ENCODE peak calls at places on chromosomes 3 and 15, in seven cellular contexts. N is SK-N-SH, Z is A549, M is IMR-90, Y is GM12878, X is HepG2, W is H1. I is an unnamed sample.

GRCh38 chr3:48143977-48144376 is 44.2 kb downstream of the CDC25A start:
- DNase-seq in N (no peak), Z (no peak), M (no peak), Y (no peak), X (no peak), W (no peak), I (no peak)

GRCh38 chr3:101695779-101696372 is 9.4 kb upstream of the RPL24 start:
- DNase-seq in N (peak), Z (peak), M (peak), Y (no peak), X (peak), W (no peak), I (peak)

GRCh38 chr3:182331356-182331755 is 461.9 kb upstream of the ATP11B start:
- DNase-seq in N (no peak), Z (no peak), M (no peak), Y (no peak), X (no peak), W (no peak), I (no peak)

GRCh38 chr3:139953131-139953910 is 18.3 kb downstream of the CLSTN2 start:
- DNase-seq in N (no peak), Z (no peak), M (no peak), Y (no peak), X (no peak), W (no peak), I (no peak)

GRCh38 chr15:29207027-29207757 is 62.4 kb downstream of the NSMCE3 start:
- DNase-seq in N (no peak), Z (no peak), M (no peak), Y (no peak), X (no peak), W (peak), I (no peak)

GRCh38 chr3:141940204-141940776 is 63.8 kb downstream of the ATP1B3 start:
- DNase-seq in N (peak), Z (peak), M (peak), Y (no peak), X (no peak), W (no peak), I (no peak)

GRCh38 chr3:172776049-172776717 is 25.7 kb downstream of the ECT2 start:
- DNase-seq in N (no peak), Z (no peak), M (peak), Y (no peak), X (no peak), W (no peak), I (no peak)

GRCh38 chr3:164791263-164791662 is 287.0 kb downstream of the SI start:
- DNase-seq in N (no peak), Z (no peak), M (no peak), Y (no peak), X (no peak), W (no peak), I (no peak)

GRCh38 chr3:48503406-48504050 is 446 bp downstream of the SHISA5 start:
- DNase-seq in N (no peak), Z (no peak), M (peak), Y (no peak), X (no peak), W (peak), I (peak)

GRCh38 chr3:31634485-31634884 is 101.8 kb downstream of the STT3B start:
- DNase-seq in N (peak), Z (no peak), M (peak), Y (no peak), X (no peak), W (no peak), I (no peak)

GRCh38 chr3:12809001-12809400 is 12.5 kb downstream of the CAND2 start:
- DNase-seq in N (no peak), Z (no peak), M (no peak), Y (no peak), X (no peak), W (no peak), I (no peak)

GRCh38 chr3:83928903-83929302 is 1029.9 kb upstream of the CADM2 start:
- DNase-seq in N (no peak), Z (no peak), M (no peak), Y (no peak), X (no peak), W (no peak), I (no peak)

GRCh38 chr15:52172869-52173268 is 18.3 kb downstream of the GNB5 start:
- DNase-seq in N (no peak), Z (no peak), M (no peak), Y (no peak), X (no peak), W (no peak), I (no peak)

GRCh38 chr15:76986743-76987142 is 8.2 kb upstream of the PSTPIP1 start:
- DNase-seq in N (no peak), Z (no peak), M (no peak), Y (no peak), X (no peak), W (no peak), I (no peak)

GRCh38 chr3:122786067-122786466 is 7.6 kb downstream of the HSPBAP1 start:
- DNase-seq in N (no peak), Z (peak), M (peak), Y (no peak), X (peak), W (no peak), I (no peak)

GRCh38 chr15:74830868-74831267 is 4.4 kb downstream of the CPLX3 start:
- DNase-seq in N (no peak), Z (no peak), M (no peak), Y (no peak), X (no peak), W (no peak), I (no peak)

GRCh38 chr3:87792532-87793321 is 266.1 kb downstream of the CGGBP1 start:
- DNase-seq in N (peak), Z (peak), M (no peak), Y (no peak), X (no peak), W (peak), I (peak)
- TF ChIP-seq RFX5 in N (no peak), Z (no peak), M (no peak), Y (no peak), X (no peak), W (no peak), I (no peak)

DNA sequence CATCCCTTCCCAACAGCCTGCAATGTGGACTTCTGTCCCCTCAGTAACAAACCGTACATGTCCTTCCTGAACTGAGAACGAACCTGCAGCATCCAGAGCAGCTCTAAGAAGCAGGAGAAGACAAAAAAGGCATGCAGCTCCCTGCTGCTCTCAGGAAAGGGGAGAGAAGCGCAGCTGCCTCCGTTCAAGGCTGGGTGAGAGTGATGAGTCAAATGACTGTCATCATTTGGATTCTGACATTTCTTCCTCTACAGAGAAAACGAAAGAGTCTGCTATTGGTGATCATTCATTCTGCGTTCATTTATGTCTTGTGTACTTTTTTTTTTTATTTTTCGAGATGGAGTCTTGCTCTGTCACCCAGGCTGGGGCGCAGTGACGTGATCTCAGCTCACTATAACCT is 677.8 kb downstream of the FHIT start:
- DNase-seq in N (no peak), Z (no peak), M (peak), Y (no peak), X (no peak), W (no peak), I (no peak)
- TF ChIP-seq RFX5 in N (no peak), Z (no peak), M (no peak), Y (no peak), X (no peak), W (no peak), I (no peak)

GRCh38 chr3:28912120-28912885 is 368.6 kb upstream of the RBMS3 start:
- DNase-seq in N (no peak), Z (no peak), M (peak), Y (no peak), X (no peak), W (no peak), I (no peak)

GRCh38 chr3:28916713-28917499 is 364.0 kb upstream of the RBMS3 start:
- DNase-seq in N (peak), Z (peak), M (peak), Y (peak), X (no peak), W (peak), I (no peak)

GRCh38 chr3:28917895-28918294 is 363.0 kb upstream of the RBMS3 start:
- DNase-seq in N (no peak), Z (no peak), M (peak), Y (no peak), X (no peak), W (no peak), I (no peak)

GRCh38 chr3:28915711-28916481 is 365.0 kb upstream of the RBMS3 start:
- DNase-seq in N (peak), Z (peak), M (peak), Y (no peak), X (no peak), W (no peak), I (no peak)
- TF ChIP-seq RFX5 in N (no peak), Z (no peak), M (no peak), Y (no peak), X (no peak), W (no peak), I (no peak)

GRCh38 chr15:70892912-70893560 is 410 bp downstream of the LRRC49 start:
- DNase-seq in N (peak), Z (peak), M (peak), Y (no peak), X (peak), W (no peak), I (no peak)
- TF ChIP-seq RFX5 in N (no peak), Z (no peak), M (no peak), Y (no peak), X (no peak), W (no peak), I (no peak)

GRCh38 chr15:41558400-41559238 is at the start of gene TYRO3:
- DNase-seq in N (peak), Z (no peak), M (no peak), Y (no peak), X (no peak), W (peak), I (peak)

GRCh38 chr15:41557673-41558399 is 1.2 kb upstream of the TYRO3 start:
- DNase-seq in N (peak), Z (peak), M (peak), Y (peak), X (peak), W (peak), I (peak)

GRCh38 chr15:41559239-41559488 is 152 bp downstream of the TYRO3 start:
- DNase-seq in N (no peak), Z (no peak), M (no peak), Y (no peak), X (no peak), W (no peak), I (no peak)

GRCh38 chr15:41561104-41561776 is 2.2 kb downstream of the TYRO3 start:
- DNase-seq in N (no peak), Z (no peak), M (no peak), Y (no peak), X (no peak), W (no peak), I (no peak)

DNA sequence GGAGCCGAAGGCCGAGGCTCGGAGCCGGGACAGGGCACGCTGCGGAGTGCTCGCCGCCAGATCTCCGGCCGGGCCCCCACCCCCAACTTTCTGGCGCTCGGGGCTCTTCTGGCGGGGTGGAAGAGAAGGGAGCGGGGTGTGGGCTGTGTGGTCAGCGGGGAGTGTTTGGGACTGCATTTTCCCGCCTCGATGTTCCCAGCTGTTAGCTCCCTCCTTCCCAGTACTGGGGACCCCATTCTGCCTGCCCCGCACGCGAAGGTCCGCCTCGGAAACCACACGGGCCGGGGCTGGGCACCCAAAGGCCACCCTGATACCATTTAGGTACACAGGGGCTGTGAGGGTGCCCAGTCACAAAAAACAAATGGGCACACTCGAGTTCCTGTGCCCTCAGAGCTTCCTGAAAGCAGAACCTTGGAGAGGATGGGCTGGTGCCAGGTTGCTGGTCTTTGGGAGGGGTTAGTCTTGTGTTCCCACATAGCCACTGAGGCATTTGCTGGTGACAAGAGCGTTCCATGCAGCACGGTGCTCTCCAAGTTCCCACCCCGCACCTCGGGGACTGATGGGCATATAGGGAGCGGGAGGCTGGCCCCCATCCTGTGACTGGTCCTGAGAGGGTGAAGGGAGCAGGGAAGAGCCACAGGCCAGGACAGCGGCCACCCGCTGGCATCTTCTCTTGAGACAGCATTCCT is 621 bp downstream of the TYRO3 start:
- DNase-seq in N (peak), Z (no peak), M (no peak), Y (no peak), X (no peak), W (peak), I (peak)
- TF ChIP-seq RFX5 in N (no peak), Z (no peak), M (no peak), Y (no peak), X (no peak), W (no peak), I (no peak)

GRCh38 chr15:90972133-90972532 is 17.4 kb downstream of the RCCD1 start:
- DNase-seq in N (no peak), Z (no peak), M (no peak), Y (no peak), X (no peak), W (no peak), I (no peak)
- TF ChIP-seq RFX5 in N (no peak), Z (no peak), M (no peak), Y (no peak), X (no peak), W (no peak), I (no peak)

GRCh38 chr15:36066757-36067156 is 512.7 kb upstream of the CDIN1 start:
- DNase-seq in N (no peak), Z (no peak), M (no peak), Y (no peak), X (no peak), W (no peak), I (no peak)
- TF ChIP-seq RFX5 in N (no peak), Z (no peak), M (no peak), Y (no peak), X (no peak), W (no peak), I (no peak)

DNA sequence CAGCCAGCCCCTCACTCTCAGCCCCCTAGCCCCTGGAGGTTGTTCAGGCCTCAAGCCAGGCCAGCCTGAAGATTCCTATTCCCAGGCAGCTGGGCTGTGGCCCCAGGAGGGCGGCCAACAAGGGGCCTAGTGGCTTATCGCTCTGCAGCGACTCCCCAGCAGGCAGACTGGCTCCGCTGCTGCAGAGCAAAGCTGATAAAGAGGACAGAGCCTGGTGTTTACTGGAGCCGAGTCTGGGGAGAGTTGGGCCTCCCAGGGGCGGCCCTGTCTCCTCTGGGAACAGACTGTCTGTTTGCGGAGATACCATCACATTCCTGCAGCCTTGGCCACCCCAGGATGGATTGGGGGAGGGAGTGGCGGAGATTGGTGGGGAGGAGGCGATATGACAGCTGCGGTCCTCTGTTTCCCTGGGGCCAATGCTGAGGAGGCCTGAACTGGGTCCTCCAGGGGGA is 22.4 kb upstream of the SMAD6 start:
- DNase-seq in N (peak), Z (no peak), M (peak), Y (no peak), X (peak), W (peak), I (peak)
- TF ChIP-seq RFX5 in N (peak), Z (no peak), M (no peak), Y (no peak), X (no peak), W (no peak), I (no peak)

DNA sequence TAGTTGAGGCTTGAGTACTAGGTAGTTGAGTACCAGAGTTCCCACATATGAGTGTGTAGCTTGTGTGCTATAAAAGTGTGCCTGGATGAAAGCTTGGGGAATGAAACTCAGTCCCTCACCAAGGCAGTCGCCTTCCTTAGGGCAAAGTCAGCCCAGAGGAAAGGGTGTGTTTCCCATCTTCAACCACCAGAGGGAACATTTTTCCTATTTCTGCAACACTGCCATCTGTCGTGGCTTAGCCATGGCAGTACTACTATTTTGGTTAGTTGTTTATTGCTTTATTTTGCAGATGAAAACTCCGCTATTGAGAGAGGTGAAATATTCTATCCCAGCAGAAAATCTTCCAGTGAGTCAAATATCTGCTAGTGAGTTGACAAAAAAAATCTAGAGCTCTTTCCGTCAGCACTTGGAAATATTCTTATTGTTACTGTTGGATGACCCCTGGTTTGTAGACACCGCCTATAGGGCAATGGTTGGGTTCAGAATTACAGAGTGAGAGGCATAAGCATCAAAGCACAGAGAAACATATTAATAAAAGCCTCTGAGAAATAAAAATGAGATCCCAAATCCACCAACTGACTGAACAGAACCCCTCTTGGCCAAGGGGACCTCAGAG is 239.9 kb downstream of the CPNE4 start:
- DNase-seq in N (peak), Z (peak), M (peak), Y (no peak), X (peak), W (peak), I (peak)
- TF ChIP-seq RFX5 in N (no peak), Z (no peak), M (no peak), Y (no peak), X (no peak), W (no peak), I (no peak)

DNA sequence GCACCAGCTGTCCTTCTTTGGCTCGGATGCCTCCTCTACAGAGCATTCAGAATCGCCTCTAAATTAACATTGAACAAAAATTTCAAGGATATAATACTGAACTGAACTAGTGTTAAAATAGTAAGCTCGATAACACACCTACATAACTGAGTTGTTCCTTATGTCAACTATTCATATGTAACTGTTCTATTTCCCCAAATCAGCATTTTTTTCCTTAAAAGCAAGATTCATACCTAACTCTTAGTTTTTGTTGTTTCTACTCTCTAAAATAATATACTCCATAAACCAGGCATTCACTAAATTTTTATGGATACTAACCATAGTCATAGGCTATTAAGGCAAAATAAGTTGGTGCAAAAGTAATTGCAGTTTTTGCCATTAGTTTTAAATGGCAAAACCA is 32.7 kb upstream of the OSTN start:
- DNase-seq in N (no peak), Z (no peak), M (no peak), Y (no peak), X (no peak), W (no peak), I (no peak)
- TF ChIP-seq RFX5 in N (no peak), Z (no peak), M (no peak), Y (no peak), X (no peak), W (no peak), I (no peak)

I was measured in K562.